ENCODE peak calls at places on chromosomes 12 and 14, in seven cellular contexts. Z, G, V, L, J, M and P are unnamed samples.

GRCh38 chr12:84069699-84070098 is 842.9 kb downstream of the SLC6A15 start:
- DNase-seq in G (no peak), J (no peak), V (no peak), Z (no peak), L (no peak), M (no peak), P (no peak)

GRCh38 chr14:79331820-79332219 is 879.5 kb downstream of the DIO2 start:
- DNase-seq in L (no peak), M (no peak), G (no peak), Z (no peak), J (no peak), V (no peak), P (no peak)

GRCh38 chr12:19712041-19712440 is 272.7 kb downstream of the AEBP2 start:
- DNase-seq in J (no peak), M (no peak), V (no peak), G (no peak), L (no peak), Z (no peak), P (no peak)

GRCh38 chr12:76942276-76942675 is 63.5 kb upstream of the CSRP2 start:
- DNase-seq in J (no peak), V (no peak), M (no peak), G (no peak), Z (no peak), L (no peak), P (no peak)

GRCh38 chr14:24408764-24409163 is 10.0 kb downstream of the NYNRIN start:
- DNase-seq in M (no peak), G (no peak), Z (no peak), V (no peak), L (no peak), J (no peak), P (no peak)

GRCh38 chr12:128365831-128366231 is 98.9 kb downstream of the TMEM132C start:
- DNase-seq in Z (no peak), J (peak), V (no peak), L (peak), G (no peak), M (no peak), P (no peak)

GRCh38 chr12:53623526-53623925 is 2.7 kb downstream of the ATF7 start:
- DNase-seq in Z (no peak), J (no peak), V (no peak), L (no peak), M (no peak), G (no peak), P (no peak)

GRCh38 chr14:100867631-100868315 is 35.7 kb downstream of the RTL1 start:
- DNase-seq in V (peak), G (no peak), M (no peak), J (no peak), Z (peak), L (no peak), P (no peak)

GRCh38 chr12:10982244-10982643 is 4.5 kb downstream of the TAS2R50 start:
- DNase-seq in J (no peak), G (no peak), L (no peak), M (no peak), Z (no peak), V (no peak), P (no peak)

GRCh38 chr12:29238822-29239291 is 89.8 kb downstream of the FAR2 start:
- DNase-seq in V (no peak), L (no peak), M (no peak), J (no peak), Z (no peak), G (no peak), P (no peak)

GRCh38 chr14:60734465-60735242 is at the start of gene MNAT1:
- DNase-seq in G (peak), M (peak), J (peak), L (peak), V (peak), Z (peak), P (peak)

GRCh38 chr12:64824500-64825142 is at the start of gene TBC1D30:
- DNase-seq in M (no peak), G (no peak), Z (peak), L (no peak), V (no peak), J (peak), P (no peak)

GRCh38 chr12:52521581-52522266 is 1.5 kb upstream of the KRT5 start:
- DNase-seq in M (peak), J (no peak), L (no peak), G (peak), V (no peak), Z (no peak), P (no peak)

GRCh38 chr14:24679248-24680085 is 45.5 kb upstream of the GZMB start:
- DNase-seq in Z (no peak), M (no peak), L (no peak), G (no peak), V (peak), J (no peak), P (no peak)

GRCh38 chr14:86604546-86604945 is 1074.6 kb downstream of the FLRT2 start:
- DNase-seq in L (no peak), V (no peak), J (no peak), Z (no peak), M (no peak), G (no peak), P (no peak)

GRCh38 chr12:55072093-55072492 is 52.3 kb downstream of the NEUROD4 start:
- DNase-seq in G (no peak), M (peak), L (peak), Z (no peak), J (no peak), V (peak), P (no peak)

GRCh38 chr12:89427508-89428156 is 75.3 kb upstream of the DUSP6 start:
- DNase-seq in Z (no peak), J (no peak), M (no peak), L (no peak), G (no peak), V (no peak), P (no peak)

GRCh38 chr12:121611306-121611705 is 15.0 kb upstream of the ORAI1 start:
- DNase-seq in G (no peak), M (no peak), V (no peak), Z (peak), L (no peak), J (peak), P (no peak)

GRCh38 chr12:58029260-58029659 is 87.9 kb downstream of the ATP23 start:
- DNase-seq in G (no peak), J (no peak), V (no peak), M (no peak), Z (no peak), L (no peak), P (no peak)

GRCh38 chr12:99427104-99427503 is 220.4 kb upstream of the GARIN6 start:
- DNase-seq in J (no peak), Z (no peak), M (no peak), G (no peak), V (no peak), L (no peak), P (no peak)

GRCh38 chr12:54421873-54422250 is 2.8 kb upstream of the ITGA5 start:
- DNase-seq in G (no peak), J (no peak), M (no peak), V (no peak), L (no peak), Z (no peak), P (no peak)

GRCh38 chr12:47190271-47190750 is 110.6 kb upstream of the AMIGO2 start:
- DNase-seq in M (no peak), V (no peak), G (no peak), J (no peak), Z (no peak), L (no peak), P (no peak)

GRCh38 chr14:46036099-46036498 is 615.5 kb downstream of the RPL10L start:
- DNase-seq in J (no peak), M (no peak), V (no peak), G (no peak), Z (no peak), L (no peak), P (no peak)

GRCh38 chr12:65823481-65824313 is 586 bp upstream of the HMGA2 start:
- DNase-seq in G (no peak), V (no peak), J (peak), L (peak), Z (peak), M (no peak), P (no peak)

GRCh38 chr14:29892327-29892726 is 35.3 kb downstream of the PRKD1 start:
- DNase-seq in G (no peak), M (no peak), V (no peak), J (no peak), Z (no peak), L (no peak), P (no peak)

GRCh38 chr14:59490756-59491155 is 6.4 kb downstream of the JKAMP start:
- DNase-seq in L (no peak), M (no peak), Z (no peak), G (no peak), J (no peak), V (no peak), P (no peak)

GRCh38 chr12:110546339-110546738 is 36.8 kb downstream of the PPTC7 start:
- DNase-seq in V (no peak), G (no peak), J (no peak), Z (no peak), L (no peak), M (no peak), P (peak)

GRCh38 chr14:63940387-63940786 is 87.6 kb downstream of the SYNE2 start:
- DNase-seq in L (no peak), G (no peak), M (no peak), V (no peak), J (no peak), Z (no peak), P (no peak)

GRCh38 chr14:96349286-96350075 is 13.7 kb downstream of the ATG2B start:
- DNase-seq in Z (no peak), J (no peak), G (no peak), L (no peak), V (no peak), M (no peak), P (no peak)

GRCh38 chr14:73796881-73797539 is 54.6 kb upstream of the PTGR2 start:
- DNase-seq in M (no peak), V (no peak), G (no peak), J (no peak), Z (no peak), L (no peak), P (no peak)

GRCh38 chr14:73792476-73792875 is 59.2 kb upstream of the PTGR2 start:
- DNase-seq in L (no peak), M (no peak), Z (no peak), G (no peak), V (no peak), J (no peak), P (no peak)

GRCh38 chr14:73797540-73797925 is 54.1 kb upstream of the PTGR2 start:
- DNase-seq in J (no peak), V (no peak), M (no peak), L (no peak), G (no peak), Z (no peak), P (no peak)

GRCh38 chr14:73795466-73795865 is 56.2 kb upstream of the PTGR2 start:
- DNase-seq in M (no peak), V (no peak), G (no peak), Z (no peak), L (no peak), J (no peak), P (no peak)

GRCh38 chr14:73795974-73796373 is 55.7 kb upstream of the PTGR2 start:
- DNase-seq in L (peak), M (no peak), G (no peak), Z (no peak), V (no peak), J (no peak), P (no peak)
- TF ChIP-seq POLR2A in L (no peak), M (no peak), G (no peak), Z (no peak), V (no peak), J (no peak), P (no peak)

GRCh38 chr12:113155060-113155459 is 5.5 kb downstream of the CFAP73 start:
- DNase-seq in M (no peak), G (no peak), V (no peak), J (no peak), Z (no peak), L (no peak), P (no peak)

GRCh38 chr12:113155641-113156040 is 6.1 kb downstream of the CFAP73 start:
- DNase-seq in Z (no peak), M (no peak), G (no peak), V (no peak), L (no peak), J (no peak), P (no peak)

GRCh38 chr12:113152196-113152834 is 2.8 kb downstream of the CFAP73 start:
- DNase-seq in M (no peak), G (no peak), J (no peak), V (no peak), Z (no peak), L (no peak), P (no peak)

GRCh38 chr12:113152835-113153814 is 3.6 kb downstream of the CFAP73 start:
- DNase-seq in L (peak), Z (no peak), V (peak), G (peak), J (peak), M (peak), P (no peak)

GRCh38 chr12:113154351-113154973 is 4.9 kb downstream of the CFAP73 start:
- DNase-seq in G (no peak), Z (no peak), V (no peak), M (no peak), L (no peak), J (no peak), P (no peak)
- H3K4me3 ChIP-seq in G (peak), Z (no peak), V (no peak), M (no peak), L (no peak), J (no peak), P (no peak)

GRCh38 chr14:56581041-56581727 is 1.6 kb downstream of the TMEM260 start:
- DNase-seq in J (no peak), V (no peak), L (no peak), M (no peak), Z (no peak), G (no peak), P (no peak)

GRCh38 chr14:56580317-56580711 is 716 bp downstream of the TMEM260 start:
- DNase-seq in J (no peak), L (no peak), Z (no peak), V (no peak), G (no peak), M (no peak), P (no peak)

GRCh38 chr14:56585461-56586084 is 6.0 kb downstream of the TMEM260 start:
- DNase-seq in G (no peak), L (no peak), Z (no peak), J (no peak), M (no peak), V (no peak), P (no peak)

DNA sequence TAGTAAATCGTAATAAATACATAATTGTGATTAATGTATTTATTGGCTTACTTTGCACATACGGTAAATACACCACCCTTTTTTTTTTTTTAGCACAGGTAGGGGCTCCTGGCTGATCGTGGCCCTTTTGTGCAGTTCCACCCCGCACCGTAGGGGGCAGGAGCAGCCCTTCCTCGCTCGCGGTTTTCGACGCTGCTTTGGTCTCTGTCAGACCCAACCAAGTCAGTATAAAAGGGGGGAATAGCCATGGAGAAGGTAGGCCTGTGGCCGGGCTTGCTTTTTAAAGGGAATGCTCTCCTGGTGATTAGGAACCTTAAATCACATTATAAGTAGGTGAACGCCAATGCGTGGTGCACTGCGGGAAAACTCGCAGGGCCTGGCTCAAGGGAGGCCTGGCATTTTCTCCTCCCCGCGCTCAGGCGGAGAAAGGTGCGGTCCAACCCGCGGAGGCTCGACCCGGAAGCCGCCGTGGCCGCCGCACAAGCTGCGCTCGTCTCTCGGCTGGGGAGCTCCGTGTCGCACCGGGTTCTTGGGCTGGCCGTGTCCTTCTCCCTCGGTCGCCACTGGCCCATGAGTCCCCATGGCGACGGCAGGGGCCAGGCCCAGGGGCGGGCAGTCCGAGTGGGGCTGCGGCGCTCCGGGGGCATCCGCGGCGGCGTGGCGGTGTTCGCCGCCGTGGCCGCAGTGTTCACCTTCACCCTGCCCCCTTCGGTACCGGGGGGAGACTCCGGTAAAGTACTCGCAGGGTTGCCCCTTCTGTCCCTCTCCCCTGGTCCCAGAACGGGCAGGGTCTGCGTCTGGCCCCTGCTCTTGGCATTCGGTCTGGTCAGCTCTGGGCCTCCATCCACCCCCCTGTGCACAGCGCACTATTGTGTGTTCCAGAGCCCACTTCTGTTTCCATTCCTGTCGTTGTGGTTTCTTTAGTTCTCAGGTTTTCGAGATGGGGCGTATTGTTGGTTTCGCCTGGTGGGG is at the start of gene TMEM260:
- DNase-seq in Z (peak), M (peak), G (peak), L (peak), J (peak), V (peak), P (peak)
- TF ChIP-seq POLR2A in Z (peak), M (no peak), G (peak), L (peak), J (no peak), V (peak), P (peak)

DNA sequence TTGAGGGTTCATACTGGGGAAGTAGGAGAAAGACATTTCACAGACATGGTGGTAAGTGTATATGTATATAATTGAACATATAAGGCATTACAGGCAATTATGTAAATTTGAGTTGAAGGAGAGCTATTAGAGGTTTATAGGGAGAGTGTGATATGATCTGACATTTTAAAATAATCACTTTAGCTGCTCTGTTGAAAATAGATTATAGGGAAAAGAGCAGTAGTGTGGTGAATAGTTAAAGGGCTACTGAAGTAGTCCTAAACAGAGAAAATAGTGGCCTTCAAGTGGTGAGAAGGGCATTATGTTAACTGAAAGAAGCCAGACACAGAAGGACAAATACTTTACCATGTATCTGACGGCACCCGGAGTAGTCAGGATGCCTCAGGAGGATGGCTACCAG is 234.2 kb downstream of the SLC41A2 start:
- DNase-seq in G (no peak), J (no peak), Z (no peak), V (no peak), M (no peak), L (no peak), P (no peak)
- H3K4me3 ChIP-seq in G (no peak), J (no peak), Z (no peak), V (no peak), M (no peak), L (no peak), P (no peak)

DNA sequence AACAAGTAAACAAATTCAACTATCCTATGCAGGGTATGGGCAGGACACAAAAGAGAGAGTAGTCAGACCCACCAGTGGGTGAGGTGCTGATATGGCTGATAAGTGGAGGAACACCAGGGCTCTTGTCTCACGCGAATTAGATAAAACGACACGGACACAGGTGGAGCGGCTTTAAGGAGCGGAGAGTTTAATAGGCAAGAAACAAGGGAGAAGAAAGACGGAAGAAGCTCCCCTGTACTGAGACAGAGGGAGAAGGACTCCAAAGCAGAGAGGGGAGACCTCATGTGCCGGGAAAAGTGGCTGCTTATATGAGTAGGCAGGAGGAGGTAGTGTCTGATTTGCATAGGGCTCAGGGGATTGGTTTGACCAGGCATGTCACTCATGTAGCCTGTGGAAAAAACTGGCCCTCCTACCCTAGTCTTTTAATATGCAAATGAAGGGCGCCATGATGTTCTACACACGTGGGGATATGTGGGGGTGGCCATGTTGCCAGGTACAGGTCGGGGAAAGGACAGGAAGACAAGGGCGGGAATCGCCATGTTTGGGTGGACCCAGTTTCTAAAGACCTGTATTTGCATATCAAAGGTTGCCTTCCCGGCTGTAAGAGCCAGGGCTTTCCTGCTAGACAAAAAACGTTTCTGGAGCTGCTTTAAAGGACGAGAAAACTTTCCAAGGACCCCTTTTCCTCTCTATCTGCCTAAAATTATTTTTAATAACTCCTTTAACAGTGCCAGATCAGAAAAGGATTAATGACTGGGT is 28.8 kb downstream of the RPGRIP1 start:
- DNase-seq in V (peak), J (peak), L (peak), G (peak), M (peak), Z (no peak), P (peak)
- TF ChIP-seq POLR2A in V (peak), J (no peak), L (peak), G (peak), M (no peak), Z (no peak), P (peak)

DNA sequence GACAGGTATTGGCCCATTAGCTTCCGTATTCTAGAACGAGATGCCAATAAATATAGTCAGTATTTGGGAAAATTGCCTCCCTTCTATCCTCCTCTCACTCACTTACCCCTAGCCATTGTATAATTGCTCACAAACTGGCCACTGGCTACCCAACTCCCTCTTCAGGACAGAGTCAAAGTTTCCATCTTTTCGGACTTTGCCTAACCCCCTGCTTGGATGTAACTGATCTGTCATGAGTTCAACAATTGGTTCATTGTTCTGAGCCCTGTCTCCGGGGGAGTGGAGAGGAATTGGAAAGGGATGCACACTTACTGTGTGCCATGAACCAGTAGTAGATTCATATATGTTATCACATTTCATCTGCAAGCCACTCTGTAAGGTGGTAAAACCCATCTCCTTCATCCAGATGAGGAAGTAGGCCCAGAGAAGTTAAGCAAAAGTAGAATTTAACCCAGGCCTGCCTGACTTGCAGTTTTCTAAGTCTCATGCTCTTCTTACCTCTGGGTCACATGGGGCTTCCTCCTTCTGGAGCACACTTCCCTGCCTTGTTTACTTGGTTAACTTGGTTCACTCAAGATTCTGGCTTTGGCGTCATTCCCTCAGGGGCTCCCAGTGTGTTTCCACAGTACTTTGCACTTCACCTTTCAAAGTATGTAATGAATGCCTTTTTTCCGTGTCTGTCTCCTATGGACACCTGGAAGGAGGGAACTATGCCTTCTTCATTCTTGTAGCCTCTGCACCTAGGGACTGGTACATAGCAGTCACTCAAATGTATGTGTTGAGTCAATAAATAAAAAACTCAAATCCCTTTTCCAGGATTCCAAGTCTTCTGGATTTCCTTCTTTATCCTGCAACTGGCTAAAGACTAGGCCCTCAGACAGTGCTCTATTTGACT is 12.4 kb downstream of the MYRFL start:
- DNase-seq in L (no peak), V (no peak), G (no peak), J (no peak), Z (no peak), M (no peak), P (no peak)
- H3K4me3 ChIP-seq in L (no peak), V (no peak), G (no peak), J (no peak), Z (no peak), M (no peak), P (no peak)